ENCODE peak calls at places on chromosome 7, in four cellular contexts. L, I, S and G are unnamed samples.

GRCh38 chr7:81846398-81846797 is 76.6 kb upstream of the HGF start:
- DNase-seq in L (no peak), I (peak), S (peak), G (no peak)

GRCh38 chr7:69342154-69342884 is 256.0 kb upstream of the AUTS2 start:
- DNase-seq in L (no peak), I (no peak), S (no peak), G (no peak)

GRCh38 chr7:34187908-34188307 is 282.6 kb downstream of the BMPER start:
- DNase-seq in L (no peak), I (peak), S (no peak), G (no peak)

GRCh38 chr7:47148541-47149207 is 433.2 kb downstream of the TNS3 start:
- DNase-seq in L (no peak), I (peak), S (no peak), G (no peak)

GRCh38 chr7:68107256-68107655 is 1110.6 kb downstream of the TYW1 start:
- DNase-seq in L (no peak), I (no peak), S (no peak), G (no peak)

GRCh38 chr7:137454169-137455166 is 110.9 kb upstream of the PTN start:
- DNase-seq in L (peak), I (peak), S (peak), G (no peak)

GRCh38 chr7:151833691-151834090 is 43.2 kb downstream of the PRKAG2 start:
- DNase-seq in L (no peak), I (no peak), S (no peak), G (no peak)

GRCh38 chr7:112129655-112130323 is 76.4 kb downstream of the DOCK4 start:
- DNase-seq in L (no peak), I (no peak), S (no peak), G (no peak)

GRCh38 chr7:73971701-73972341 is 56.2 kb upstream of the ELN start:
- DNase-seq in L (no peak), I (no peak), S (no peak), G (no peak)

GRCh38 chr7:91239171-91239604 is 25.0 kb upstream of the FZD1 start:
- DNase-seq in L (no peak), I (peak), S (peak), G (no peak)